ENCODE peak calls at places on chromosomes 12 and 14, in six cellular contexts. One of them, this sample, is unnamed.

GRCh38 chr14:102485693-102486512 is 23.7 kb downstream of the ANKRD9 start:
- DNase-seq in HepG2: no peak
- DNase-seq in uterus: no peak
- DNase-seq in sigmoid colon: peak; percentile 34
- DNase-seq in stomach: no peak
- DNase-seq in thyroid gland: no peak
- DNase-seq in this sample: no peak

GRCh38 chr12:45168976-45169375 is 46.9 kb upstream of the ANO6 start:
- DNase-seq in HepG2: no peak
- DNase-seq in uterus: no peak
- DNase-seq in sigmoid colon: no peak
- DNase-seq in stomach: no peak
- DNase-seq in thyroid gland: no peak
- DNase-seq in this sample: no peak

GRCh38 chr14:76929927-76930326 is 98.6 kb downstream of the IRF2BPL start:
- DNase-seq in HepG2: no peak
- DNase-seq in uterus: no peak
- DNase-seq in sigmoid colon: peak; percentile 82
- DNase-seq in stomach: no peak
- DNase-seq in thyroid gland: no peak
- DNase-seq in this sample: no peak

GRCh38 chr12:124736115-124737039 is 127.3 kb downstream of the SCARB1 start:
- DNase-seq in HepG2: no peak
- DNase-seq in uterus: no peak
- DNase-seq in sigmoid colon: no peak
- DNase-seq in stomach: no peak
- DNase-seq in thyroid gland: no peak
- DNase-seq in this sample: no peak

GRCh38 chr14:20697273-20698017 is 8.9 kb downstream of the ANG start:
- DNase-seq in HepG2: peak; percentile 62
- DNase-seq in uterus: no peak
- DNase-seq in sigmoid colon: no peak
- DNase-seq in stomach: peak; percentile 79
- DNase-seq in thyroid gland: peak; percentile 65
- DNase-seq in this sample: peak; percentile 49

GRCh38 chr12:85588221-85588620 is 248.0 kb downstream of the RASSF9 start:
- DNase-seq in HepG2: no peak
- DNase-seq in uterus: no peak
- DNase-seq in sigmoid colon: no peak
- DNase-seq in stomach: no peak
- DNase-seq in thyroid gland: no peak
- DNase-seq in this sample: no peak

GRCh38 chr12:4899361-4899760 is 10.3 kb upstream of the KCNA1 start:
- DNase-seq in HepG2: no peak
- DNase-seq in uterus: no peak
- DNase-seq in sigmoid colon: no peak
- DNase-seq in stomach: no peak
- DNase-seq in thyroid gland: peak; percentile 23
- DNase-seq in this sample: no peak

GRCh38 chr12:68370006-68370590 is 37.9 kb upstream of the MDM1 start:
- DNase-seq in HepG2: no peak
- DNase-seq in uterus: no peak
- DNase-seq in sigmoid colon: no peak
- DNase-seq in stomach: no peak
- DNase-seq in thyroid gland: no peak
- DNase-seq in this sample: no peak

GRCh38 chr12:47017901-47018479 is 61.4 kb upstream of the PCED1B start:
- DNase-seq in HepG2: no peak
- DNase-seq in uterus: no peak
- DNase-seq in sigmoid colon: no peak
- DNase-seq in stomach: no peak
- DNase-seq in thyroid gland: no peak
- DNase-seq in this sample: no peak

GRCh38 chr12:51864701-51865469 is 16.4 kb upstream of the FIGNL2 start:
- DNase-seq in HepG2: no peak
- DNase-seq in uterus: no peak
- DNase-seq in sigmoid colon: no peak
- DNase-seq in stomach: no peak
- DNase-seq in thyroid gland: no peak
- DNase-seq in this sample: no peak

GRCh38 chr12:44248436-44248835 is 412.6 kb downstream of the TMEM117 start:
- DNase-seq in HepG2: no peak
- DNase-seq in uterus: no peak
- DNase-seq in sigmoid colon: no peak
- DNase-seq in stomach: no peak
- DNase-seq in thyroid gland: no peak
- DNase-seq in this sample: no peak

GRCh38 chr14:24699052-24699451 is 65.1 kb upstream of the GZMB start:
- DNase-seq in HepG2: no peak
- DNase-seq in uterus: no peak
- DNase-seq in sigmoid colon: no peak
- DNase-seq in stomach: no peak
- DNase-seq in thyroid gland: no peak
- DNase-seq in this sample: no peak

GRCh38 chr14:56216631-56217379 is 98.6 kb downstream of the PELI2 start:
- DNase-seq in HepG2: no peak
- DNase-seq in uterus: peak; percentile 44
- DNase-seq in sigmoid colon: no peak
- DNase-seq in stomach: peak; percentile 66
- DNase-seq in thyroid gland: peak; percentile 56
- DNase-seq in this sample: peak; percentile 64
- TF ChIP-seq POLR2A in HepG2: no peak
- TF ChIP-seq POLR2A in uterus: no peak
- TF ChIP-seq POLR2A in sigmoid colon: no peak
- TF ChIP-seq POLR2A in stomach: no peak
- TF ChIP-seq POLR2A in thyroid gland: no peak
- TF ChIP-seq POLR2A in this sample: no peak

GRCh38 chr12:48816148-48816854 is 2.0 kb upstream of the CACNB3 start:
- DNase-seq in HepG2: no peak
- DNase-seq in uterus: no peak
- DNase-seq in sigmoid colon: no peak
- DNase-seq in stomach: peak; percentile 40
- DNase-seq in thyroid gland: peak; percentile 86
- DNase-seq in this sample: no peak

GRCh38 chr12:48813464-48814312 is 4.6 kb upstream of the CACNB3 start:
- DNase-seq in HepG2: no peak
- DNase-seq in uterus: peak; percentile 68
- DNase-seq in sigmoid colon: no peak
- DNase-seq in stomach: no peak
- DNase-seq in thyroid gland: peak; percentile 18
- DNase-seq in this sample: peak; percentile 69

GRCh38 chr12:48817957-48818830 is at the start of gene CACNB3:
- DNase-seq in HepG2: no peak
- DNase-seq in uterus: peak; percentile 84
- DNase-seq in sigmoid colon: peak; percentile 88
- DNase-seq in stomach: peak; percentile 74
- DNase-seq in thyroid gland: peak; percentile 69
- DNase-seq in this sample: peak; percentile 86

GRCh38 chr12:48814313-48815280 is 3.7 kb upstream of the CACNB3 start:
- DNase-seq in HepG2: peak; percentile 42
- DNase-seq in uterus: peak; percentile 86
- DNase-seq in sigmoid colon: peak; percentile 94
- DNase-seq in stomach: peak; percentile 90
- DNase-seq in thyroid gland: peak; percentile 79
- DNase-seq in this sample: peak; percentile 88

GRCh38 chr12:48815281-48816110 is 2.8 kb upstream of the CACNB3 start:
- DNase-seq in HepG2: peak; percentile 41
- DNase-seq in uterus: peak; percentile 82
- DNase-seq in sigmoid colon: peak; percentile 92
- DNase-seq in stomach: peak; percentile 84
- DNase-seq in thyroid gland: peak; percentile 78
- DNase-seq in this sample: peak; percentile 85
- H3K27ac ChIP-seq in HepG2: no peak overlapping the region
- H3K27ac ChIP-seq in uterus: peak overlapping the region; percentile 97
- H3K27ac ChIP-seq in sigmoid colon: peak overlapping the region; percentile 91
- H3K27ac ChIP-seq in stomach: peak overlapping the region; percentile 89
- H3K27ac ChIP-seq in thyroid gland: peak overlapping the region; percentile 78
- H3K27ac ChIP-seq in this sample: peak overlapping the region; percentile 95

DNA sequence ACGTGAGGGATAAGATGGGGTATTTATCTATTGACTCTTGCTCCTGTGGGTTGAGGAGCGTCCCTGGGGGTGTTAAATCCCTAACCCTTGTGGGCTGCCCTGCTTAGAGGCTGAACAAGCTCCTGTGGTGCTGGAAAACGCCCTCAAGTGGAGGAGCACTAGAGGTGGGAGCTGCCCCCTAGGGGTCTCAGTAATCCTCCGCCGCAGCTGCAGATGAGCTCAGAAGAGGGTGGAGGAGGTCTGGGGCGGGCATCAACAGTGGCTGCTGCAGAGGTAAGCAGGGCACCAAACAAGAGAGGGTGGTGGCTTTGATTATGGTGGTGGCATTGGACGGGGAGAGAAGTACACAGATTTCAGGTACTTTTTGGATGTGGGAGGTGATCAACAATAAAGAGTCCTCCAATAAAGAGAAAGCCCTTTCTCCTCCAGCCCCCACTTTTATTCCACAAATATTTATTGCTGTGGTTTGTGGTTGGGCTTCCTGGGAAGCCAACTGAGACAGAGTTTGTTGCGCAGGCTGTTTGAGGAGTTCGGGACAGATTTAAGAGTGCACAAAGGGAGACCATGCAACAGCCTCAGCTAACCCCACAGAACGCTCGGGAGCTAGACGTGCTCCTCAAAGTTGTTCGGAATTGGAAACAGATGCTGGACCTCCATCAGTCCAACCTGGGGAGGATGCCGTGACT is 179.9 kb downstream of the ADCK1 start:
- DNase-seq in HepG2: peak; percentile 13
- DNase-seq in uterus: no peak
- DNase-seq in sigmoid colon: no peak
- DNase-seq in stomach: no peak
- DNase-seq in thyroid gland: no peak
- DNase-seq in this sample: no peak
- TF ChIP-seq CTCF in HepG2: peak; percentile 48
- TF ChIP-seq CTCF in uterus: no peak
- TF ChIP-seq CTCF in sigmoid colon: no peak
- TF ChIP-seq CTCF in stomach: no peak
- TF ChIP-seq CTCF in thyroid gland: no peak
- TF ChIP-seq CTCF in this sample: no peak

GRCh38 chr12:11746024-11746771 is 96.7 kb downstream of the ETV6 start:
- DNase-seq in HepG2: no peak
- DNase-seq in uterus: no peak
- DNase-seq in sigmoid colon: no peak
- DNase-seq in stomach: no peak
- DNase-seq in thyroid gland: no peak
- DNase-seq in this sample: no peak
- TF ChIP-seq POLR2A in HepG2: no peak
- TF ChIP-seq POLR2A in uterus: no peak
- TF ChIP-seq POLR2A in sigmoid colon: no peak
- TF ChIP-seq POLR2A in stomach: no peak
- TF ChIP-seq POLR2A in thyroid gland: no peak
- TF ChIP-seq POLR2A in this sample: no peak

GRCh38 chr12:132825089-132825488 is 3.6 kb downstream of the GOLGA3 start:
- DNase-seq in HepG2: no peak
- DNase-seq in uterus: no peak
- DNase-seq in sigmoid colon: no peak
- DNase-seq in stomach: no peak
- DNase-seq in thyroid gland: no peak
- DNase-seq in this sample: no peak

GRCh38 chr12:132831771-132832170 is 3.1 kb upstream of the GOLGA3 start:
- DNase-seq in HepG2: no peak
- DNase-seq in uterus: no peak
- DNase-seq in sigmoid colon: no peak
- DNase-seq in stomach: no peak
- DNase-seq in thyroid gland: no peak
- DNase-seq in this sample: no peak

GRCh38 chr12:132828706-132829534 is at the start of gene GOLGA3:
- DNase-seq in HepG2: peak; percentile 87
- DNase-seq in uterus: peak; percentile 92
- DNase-seq in sigmoid colon: peak; percentile 96
- DNase-seq in stomach: peak; percentile 96
- DNase-seq in thyroid gland: peak; percentile 95
- DNase-seq in this sample: peak; percentile 93

GRCh38 chr12:132825861-132826260 is 2.8 kb downstream of the GOLGA3 start:
- DNase-seq in HepG2: no peak
- DNase-seq in uterus: no peak
- DNase-seq in sigmoid colon: no peak
- DNase-seq in stomach: no peak
- DNase-seq in thyroid gland: no peak
- DNase-seq in this sample: no peak

GRCh38 chr12:132827763-132828703 is 636 bp downstream of the GOLGA3 start:
- DNase-seq in HepG2: peak; percentile 28
- DNase-seq in uterus: no peak
- DNase-seq in sigmoid colon: no peak
- DNase-seq in stomach: peak; percentile 58
- DNase-seq in thyroid gland: peak; percentile 34
- DNase-seq in this sample: peak; percentile 45
- H3K27ac ChIP-seq in HepG2: peak overlapping the region; percentile 99
- H3K27ac ChIP-seq in uterus: peak overlapping the region; percentile 99
- H3K27ac ChIP-seq in sigmoid colon: peak overlapping the region; percentile 94
- H3K27ac ChIP-seq in stomach: peak overlapping the region; percentile 96
- H3K27ac ChIP-seq in thyroid gland: no peak overlapping the region
- H3K27ac ChIP-seq in this sample: peak overlapping the region; percentile 79

This sample was measured in ovary.